ENCODE peak calls at places on chromosomes 3 and 15, in eight cellular contexts. K, F, S, N, X, G, A and C are unnamed samples.

GRCh38 chr15:70194266-70194665 is 96.5 kb upstream of the TLE3 start:
- DNase-seq in A (no peak), F (no peak), S (no peak), N (no peak), K (no peak), X (no peak), G (no peak), C (no peak)

GRCh38 chr15:57923750-57924149 is 141.8 kb downstream of the ALDH1A2 start:
- DNase-seq in X (no peak), F (no peak), S (no peak), A (no peak), N (no peak), G (no peak), K (peak), C (peak)

GRCh38 chr3:151905647-151906046 is 32.2 kb downstream of the SUCNR1 start:
- DNase-seq in X (no peak), N (no peak), K (no peak), S (no peak), F (no peak), A (no peak), G (no peak), C (no peak)

GRCh38 chr15:31803388-31803884 is 226.9 kb upstream of the CHRNA7 start:
- DNase-seq in S (no peak), G (no peak), A (no peak), F (no peak), K (no peak), N (no peak), X (no peak), C (no peak)

GRCh38 chr3:144031938-144032337 is 60.3 kb downstream of the DIPK2A start:
- DNase-seq in G (no peak), K (no peak), X (no peak), N (no peak), F (no peak), S (no peak), A (no peak), C (peak)

GRCh38 chr3:174101244-174101643 is 703.7 kb downstream of the NLGN1 start:
- DNase-seq in X (no peak), F (no peak), K (no peak), A (no peak), G (no peak), N (no peak), S (no peak), C (peak)

GRCh38 chr15:101067660-101068522 is 148.7 kb downstream of the LRRK1 start:
- DNase-seq in F (no peak), K (no peak), X (no peak), S (no peak), N (no peak), A (no peak), G (no peak), C (no peak)

GRCh38 chr3:12040902-12041301 is 36.7 kb downstream of the SYN2 start:
- DNase-seq in S (no peak), F (no peak), X (no peak), G (no peak), A (no peak), K (no peak), N (no peak), C (no peak)

GRCh38 chr3:58356054-58356453 is 23.4 kb downstream of the PXK start:
- DNase-seq in G (no peak), A (no peak), X (no peak), S (peak), F (no peak), K (no peak), N (no peak), C (no peak)

GRCh38 chr15:31802761-31803160 is 227.6 kb upstream of the CHRNA7 start:
- DNase-seq in X (no peak), G (no peak), K (no peak), F (no peak), N (no peak), A (no peak), S (no peak), C (no peak)

GRCh38 chr3:156675744-156676466 is 1.5 kb downstream of the TIPARP start:
- DNase-seq in G (peak), K (peak), S (peak), F (peak), A (no peak), X (peak), N (peak), C (peak)

GRCh38 chr3:37779289-37780152 is 82.2 kb upstream of the CTDSPL start:
- DNase-seq in X (peak), G (no peak), F (no peak), S (no peak), A (peak), K (peak), N (no peak), C (peak)

GRCh38 chr3:126544596-126545281 is 14.0 kb downstream of the C3orf22 start:
- DNase-seq in X (no peak), S (no peak), F (no peak), N (no peak), A (peak), G (peak), K (peak), C (no peak)

GRCh38 chr3:197963019-197963637 is 3.1 kb downstream of the LMLN start:
- DNase-seq in K (no peak), F (no peak), S (no peak), N (no peak), A (no peak), G (no peak), X (no peak), C (no peak)

GRCh38 chr3:169497567-169498257 is 165.8 kb downstream of the MECOM start:
- DNase-seq in A (no peak), K (no peak), S (no peak), X (no peak), F (no peak), N (no peak), G (no peak), C (peak)

GRCh38 chr15:74141591-74141990 is 11.2 kb downstream of the ISLR2 start:
- DNase-seq in S (no peak), F (no peak), K (no peak), A (no peak), N (no peak), G (no peak), X (no peak), C (no peak)

GRCh38 chr3:184180165-184180564 is 5.5 kb downstream of the AP2M1 start:
- DNase-seq in X (no peak), S (no peak), A (no peak), N (no peak), K (no peak), G (no peak), F (no peak), C (peak)

GRCh38 chr3:194554488-194555098 is 67.8 kb upstream of the ATP13A3 start:
- DNase-seq in F (no peak), N (no peak), X (no peak), S (no peak), K (no peak), G (no peak), A (no peak), C (no peak)